ENCODE peak calls at places on chromosomes 7 and 10, in ten cellular contexts. G, L, A, N, I, W, E, F, Q and T are unnamed samples. For H3K4me1, the result is how much of the 10 kb centered on the place peaks cover.

GRCh38 chr10:97778452-97779302 is 6.9 kb upstream of the SFRP5 start:
- DNase-seq in G (no peak), L (no peak), A (no peak), N (no peak), I (no peak), W (no peak), E (no peak), F (no peak), Q (no peak), T (no peak)

GRCh38 chr7:69619619-69620018 is 21.3 kb downstream of the AUTS2 start:
- DNase-seq in G (no peak), L (no peak), A (no peak), N (no peak), I (no peak), W (no peak), E (no peak), F (no peak), Q (no peak), T (no peak)

GRCh38 chr10:56928717-56929116 is 567.7 kb upstream of the ZWINT start:
- DNase-seq in G (no peak), L (no peak), A (peak), N (no peak), I (no peak), W (no peak), E (no peak), F (no peak), Q (no peak), T (no peak)

GRCh38 chr10:782751-783648 is 93.5 kb upstream of the DIP2C start:
- DNase-seq in G (no peak), L (no peak), A (no peak), N (peak), I (peak), W (no peak), E (no peak), F (no peak), Q (no peak), T (peak)

GRCh38 chr7:17370901-17371550 is 72.6 kb downstream of the AHR start:
- DNase-seq in G (no peak), L (peak), A (no peak), N (no peak), I (no peak), W (no peak), E (peak), F (no peak), Q (peak), T (no peak)

GRCh38 chr10:32174349-32174893 is 118.2 kb upstream of the KIF5B start:
- DNase-seq in G (no peak), L (no peak), A (no peak), N (no peak), I (no peak), W (no peak), E (no peak), F (no peak), Q (no peak), T (no peak)

GRCh38 chr10:58775960-58776574 is 263.4 kb downstream of the BICC1 start:
- DNase-seq in G (peak), L (peak), A (no peak), N (peak), I (no peak), W (no peak), E (peak), F (no peak), Q (peak), T (peak)

GRCh38 chr10:24668247-24668646 is 55.4 kb downstream of the ARHGAP21 start:
- DNase-seq in G (no peak), L (no peak), A (no peak), N (no peak), I (no peak), W (no peak), E (no peak), F (no peak), Q (no peak), T (no peak)

GRCh38 chr10:78934994-78935602 is 133.7 kb upstream of the ZMIZ1 start:
- DNase-seq in G (no peak), L (no peak), A (no peak), N (no peak), I (no peak), W (no peak), E (no peak), F (no peak), Q (no peak), T (no peak)

GRCh38 chr10:78875932-78876331 is 192.8 kb upstream of the ZMIZ1 start:
- DNase-seq in G (no peak), L (no peak), A (no peak), N (no peak), I (no peak), W (no peak), E (no peak), F (no peak), Q (no peak), T (no peak)

GRCh38 chr10:77180794-77181193 is 456.8 kb downstream of the KCNMA1 start:
- DNase-seq in G (no peak), L (peak), A (no peak), N (no peak), I (no peak), W (no peak), E (no peak), F (no peak), Q (peak), T (no peak)

GRCh38 chr7:73509463-73509862 is 12.6 kb downstream of the BAZ1B start:
- DNase-seq in G (no peak), L (no peak), A (no peak), N (no peak), I (no peak), W (no peak), E (no peak), F (no peak), Q (no peak), T (no peak)

GRCh38 chr7:3321745-3322144 is 20.7 kb downstream of the SDK1 start:
- DNase-seq in G (no peak), L (no peak), A (no peak), N (no peak), I (no peak), W (no peak), E (no peak), F (no peak), Q (no peak), T (no peak)

GRCh38 chr7:37162106-37162505 is 286.6 kb downstream of the ELMO1 start:
- DNase-seq in G (no peak), L (no peak), A (no peak), N (no peak), I (no peak), W (no peak), E (no peak), F (no peak), Q (no peak), T (no peak)

GRCh38 chr10:8416192-8416701 is 361.8 kb downstream of the GATA3 start:
- DNase-seq in G (no peak), L (no peak), A (no peak), N (no peak), I (no peak), W (no peak), E (no peak), F (no peak), Q (no peak), T (no peak)

GRCh38 chr10:130053561-130053960 is 57.1 kb downstream of the C10orf143 start:
- DNase-seq in G (no peak), L (no peak), A (no peak), N (no peak), I (no peak), W (no peak), E (no peak), F (no peak), Q (peak), T (no peak)

GRCh38 chr10:8073696-8074416 is 19.4 kb downstream of the GATA3 start:
- DNase-seq in G (no peak), L (no peak), A (no peak), N (no peak), I (no peak), W (no peak), E (no peak), F (no peak), Q (no peak), T (no peak)

GRCh38 chr10:6721964-6722615 is 142.0 kb upstream of the PRKCQ start:
- DNase-seq in G (no peak), L (peak), A (no peak), N (no peak), I (no peak), W (peak), E (peak), F (no peak), Q (peak), T (no peak)

DNA sequence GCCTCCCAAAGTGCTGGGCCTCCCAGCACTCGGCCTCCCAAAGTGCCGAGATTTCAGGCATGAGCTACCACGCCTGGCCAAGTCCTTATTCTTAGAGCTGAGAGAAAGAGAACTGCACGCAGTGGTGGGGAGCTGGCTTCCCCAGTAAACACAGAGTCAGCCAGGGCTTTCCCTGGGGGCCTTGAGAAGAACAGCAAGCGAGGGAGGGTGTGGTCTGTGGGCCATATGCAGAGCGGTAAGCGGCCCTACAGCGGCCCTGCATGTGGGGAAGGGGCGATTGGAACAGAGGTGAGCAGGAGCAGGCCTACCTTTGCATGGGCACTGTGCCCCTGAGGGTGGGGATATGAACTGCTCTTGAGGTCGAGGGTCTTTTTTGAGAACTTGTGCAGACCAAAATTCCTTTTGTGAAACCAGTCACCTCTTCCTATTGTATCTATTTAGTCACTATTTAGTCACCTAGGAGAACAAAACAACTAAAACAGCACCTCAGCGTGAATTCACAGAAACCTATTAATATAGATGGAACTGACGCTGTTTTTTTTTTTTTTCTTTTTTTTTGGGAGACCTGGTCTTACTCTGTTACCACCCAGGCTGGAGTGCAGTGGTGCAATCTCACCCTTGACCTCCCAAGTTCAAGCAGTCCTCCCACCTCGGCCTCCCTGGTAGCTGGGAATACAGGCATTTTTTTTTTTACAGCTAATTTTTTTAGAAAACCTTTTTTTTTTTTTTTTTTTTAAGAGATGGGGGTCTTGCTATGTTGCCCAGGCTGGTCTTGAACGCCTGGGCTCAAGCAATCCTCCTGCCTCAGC is 36.9 kb upstream of the SH2D4B start:
- DNase-seq in G (peak), L (no peak), A (no peak), N (peak), I (peak), W (no peak), E (peak), F (peak), Q (no peak), T (peak)
- H3K4me1 ChIP-seq in G (under half), L (under half), A (half or more), N (half or more), I (under half), W (under half), E (half or more), F (half or more), Q (under half), T (half or more)

DNA sequence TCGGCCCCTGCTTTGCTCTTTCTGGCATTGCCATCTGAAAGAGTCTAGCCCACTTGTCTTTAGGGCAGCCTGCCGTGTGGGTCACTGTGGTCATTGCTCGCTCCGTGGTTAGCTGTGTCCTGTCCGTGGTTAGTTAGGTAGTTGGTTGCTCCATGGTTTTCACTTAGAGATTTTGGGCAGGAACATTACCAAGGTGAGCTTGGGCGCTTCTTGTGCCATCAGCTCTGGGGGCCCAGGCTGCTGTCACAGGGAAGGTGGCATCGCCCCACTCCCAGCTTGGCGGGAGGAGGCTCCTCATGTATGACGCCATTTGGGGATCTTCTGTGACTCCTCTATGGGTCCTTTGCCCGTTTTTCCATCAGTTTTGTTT is 53.1 kb downstream of the INPP5A start:
- DNase-seq in G (no peak), L (no peak), A (no peak), N (peak), I (no peak), W (no peak), E (no peak), F (no peak), Q (no peak), T (no peak)
- H3K4me1 ChIP-seq in G (under half), L (under half), A (under half), N (under half), I (under half), W (under half), E (under half), F (half or more), Q (under half), T (half or more)

GRCh38 chr10:104424719-104425118 is 71.1 kb downstream of the CFAP58 start:
- DNase-seq in G (no peak), L (peak), A (no peak), N (no peak), I (no peak), W (no peak), E (peak), F (no peak), Q (peak), T (no peak)

GRCh38 chr10:104433611-104434010 is 80.0 kb downstream of the CFAP58 start:
- DNase-seq in G (no peak), L (no peak), A (no peak), N (no peak), I (no peak), W (no peak), E (no peak), F (no peak), Q (no peak), T (no peak)

GRCh38 chr10:104429834-104430233 is 76.2 kb downstream of the CFAP58 start:
- DNase-seq in G (no peak), L (no peak), A (no peak), N (no peak), I (no peak), W (no peak), E (no peak), F (no peak), Q (no peak), T (no peak)

DNA sequence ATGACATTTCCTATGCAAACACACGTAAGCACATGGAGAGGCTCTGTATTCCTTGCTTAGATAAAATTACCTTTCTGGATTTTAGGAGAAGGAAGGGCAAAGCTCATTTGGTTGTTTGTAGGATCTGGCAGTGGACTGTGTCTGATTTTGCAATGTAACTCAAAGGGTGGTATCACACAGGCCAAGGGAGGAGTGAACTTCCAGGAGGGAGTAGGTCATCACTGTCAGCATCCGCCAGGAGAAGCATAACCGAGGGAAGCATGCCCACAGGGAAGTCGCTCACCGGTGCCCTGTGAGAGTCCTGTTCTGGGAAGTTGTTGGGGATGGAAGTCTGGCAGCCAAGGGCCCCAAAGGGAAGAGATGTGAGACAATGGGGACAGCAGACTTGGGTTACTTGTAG is 74.3 kb downstream of the CFAP58 start:
- DNase-seq in G (no peak), L (no peak), A (no peak), N (no peak), I (no peak), W (no peak), E (no peak), F (no peak), Q (no peak), T (no peak)
- H3K4me1 ChIP-seq in G (under half), L (under half), A (under half), N (under half), I (under half), W (under half), E (under half), F (under half), Q (under half), T (under half)

GRCh38 chr10:71213127-71213616 is 802 bp downstream of the UNC5B start:
- DNase-seq in G (peak), L (peak), A (peak), N (peak), I (peak), W (peak), E (peak), F (peak), Q (peak), T (no peak)
- H3K4me1 ChIP-seq in G (under half), L (under half), A (under half), N (under half), I (under half), W (under half), E (under half), F (under half), Q (under half), T (under half)

GRCh38 chr7:120996333-120996982 is 7.9 kb downstream of the CPED1 start:
- DNase-seq in G (peak), L (peak), A (peak), N (peak), I (no peak), W (peak), E (peak), F (peak), Q (peak), T (peak)
- H3K4me1 ChIP-seq in G (under half), L (under half), A (under half), N (under half), I (under half), W (under half), E (under half), F (half or more), Q (under half), T (half or more)

GRCh38 chr7:5586963-5587348 is 163.3 kb upstream of the TNRC18 start:
- DNase-seq in G (no peak), L (no peak), A (no peak), N (no peak), I (no peak), W (no peak), E (no peak), F (no peak), Q (no peak), T (no peak)
- H3K4me1 ChIP-seq in G (under half), L (under half), A (under half), N (under half), I (under half), W (under half), E (under half), F (under half), Q (under half), T (under half)